ENCODE peak calls at places on chromosomes 13 and 19, in four cellular contexts. Q, E, Y and A are unnamed samples.

GRCh38 chr13:61664821-61665705 is 249.4 kb upstream of the PCDH20 start:
- DNase-seq in Q (no peak), E (no peak), Y (peak; percentile 1), A (no peak)

GRCh38 chr13:84821261-84821660 is 939.0 kb upstream of the SLITRK1 start:
- DNase-seq in Q (no peak), E (no peak), Y (peak; percentile 2), A (no peak)

GRCh38 chr13:75136151-75136550 is 345.8 kb downstream of the TBC1D4 start:
- DNase-seq in Q (no peak), E (no peak), Y (peak; percentile 15), A (no peak)

GRCh38 chr13:97727991-97728390 is 225.5 kb upstream of the IPO5 start:
- DNase-seq in Q (no peak), E (no peak), Y (no peak), A (no peak)

GRCh38 chr19:36214388-36215275 is at the start of the genes ZNF146 and ZNF565:
- DNase-seq in Q (peak; percentile 98), E (peak; percentile 99), Y (peak; percentile 99), A (peak; percentile 97)

GRCh38 chr13:59744747-59745394 is 418.9 kb downstream of the DIAPH3 start:
- DNase-seq in Q (no peak), E (no peak), Y (peak; percentile 69), A (no peak)

GRCh38 chr13:49214917-49215376 is 5.2 kb upstream of the MLNR start:
- DNase-seq in Q (no peak), E (no peak), Y (peak; percentile 22), A (peak; percentile 26)

GRCh38 chr19:53511357-53511756 is 26.6 kb upstream of the ZNF331 start:
- DNase-seq in Q (no peak), E (no peak), Y (no peak), A (no peak)

GRCh38 chr19:52626915-52627314 is 11.2 kb downstream of the ZNF83 start:
- DNase-seq in Q (no peak), E (no peak), Y (no peak), A (no peak)

GRCh38 chr13:110815471-110816204 is 99.2 kb downstream of the ANKRD10 start:
- DNase-seq in Q (no peak), E (no peak), Y (peak; percentile 16), A (peak; percentile 10)

GRCh38 chr13:70950664-70951063 is 842.4 kb upstream of the KLHL1 start:
- DNase-seq in Q (no peak), E (no peak), Y (no peak), A (no peak)

GRCh38 chr19:41441321-41441945 is 1.5 kb upstream of the ERICH4 start:
- DNase-seq in Q (no peak), E (no peak), Y (no peak), A (no peak)
- TF ChIP-seq CTCF in Q (no peak), E (no peak), Y (no peak), A (no peak)

DNA sequence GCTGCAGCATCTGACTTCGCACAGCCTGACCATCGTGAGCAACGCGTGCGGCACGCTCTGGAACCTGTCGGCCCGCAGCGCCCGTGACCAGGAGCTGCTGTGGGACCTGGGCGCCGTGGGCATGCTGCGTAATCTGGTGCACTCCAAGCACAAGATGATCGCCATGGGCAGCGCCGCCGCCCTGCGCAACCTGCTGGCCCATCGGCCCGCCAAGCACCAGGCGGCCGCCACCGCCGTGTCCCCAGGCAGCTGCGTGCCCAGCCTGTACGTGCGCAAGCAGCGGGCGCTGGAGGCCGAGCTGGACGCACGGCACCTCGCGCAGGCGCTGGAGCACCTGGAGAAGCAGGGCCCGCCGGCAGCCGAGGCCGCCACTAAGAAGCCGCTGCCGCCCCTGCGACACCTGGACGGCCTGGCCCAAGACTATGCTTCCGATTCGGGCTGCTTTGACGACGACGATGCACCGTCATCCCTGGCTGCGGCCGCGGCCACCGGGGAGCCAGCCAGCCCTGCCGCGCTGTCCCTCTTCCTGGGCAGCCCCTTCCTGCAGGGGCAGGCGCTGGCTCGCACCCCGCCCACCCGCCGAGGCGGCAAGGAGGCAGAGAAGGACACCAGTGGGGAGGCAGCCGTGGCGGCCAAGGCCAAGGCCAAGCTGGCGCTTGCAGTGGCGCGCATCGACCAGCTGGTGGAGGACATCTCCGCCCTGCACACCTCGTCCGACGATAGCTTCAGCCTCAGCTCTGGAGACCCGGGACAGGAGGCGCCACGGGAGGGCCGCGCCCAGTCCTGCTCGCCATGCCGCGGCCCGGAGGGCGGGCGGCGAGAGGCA is 13.6 kb downstream of the C19orf25 start:
- DNase-seq in Q (peak; percentile 75), E (peak; percentile 73), Y (peak; percentile 52), A (no peak)
- TF ChIP-seq CTCF in Q (peak; percentile 41), E (peak; percentile 53), Y (peak; percentile 54), A (no peak)

DNA sequence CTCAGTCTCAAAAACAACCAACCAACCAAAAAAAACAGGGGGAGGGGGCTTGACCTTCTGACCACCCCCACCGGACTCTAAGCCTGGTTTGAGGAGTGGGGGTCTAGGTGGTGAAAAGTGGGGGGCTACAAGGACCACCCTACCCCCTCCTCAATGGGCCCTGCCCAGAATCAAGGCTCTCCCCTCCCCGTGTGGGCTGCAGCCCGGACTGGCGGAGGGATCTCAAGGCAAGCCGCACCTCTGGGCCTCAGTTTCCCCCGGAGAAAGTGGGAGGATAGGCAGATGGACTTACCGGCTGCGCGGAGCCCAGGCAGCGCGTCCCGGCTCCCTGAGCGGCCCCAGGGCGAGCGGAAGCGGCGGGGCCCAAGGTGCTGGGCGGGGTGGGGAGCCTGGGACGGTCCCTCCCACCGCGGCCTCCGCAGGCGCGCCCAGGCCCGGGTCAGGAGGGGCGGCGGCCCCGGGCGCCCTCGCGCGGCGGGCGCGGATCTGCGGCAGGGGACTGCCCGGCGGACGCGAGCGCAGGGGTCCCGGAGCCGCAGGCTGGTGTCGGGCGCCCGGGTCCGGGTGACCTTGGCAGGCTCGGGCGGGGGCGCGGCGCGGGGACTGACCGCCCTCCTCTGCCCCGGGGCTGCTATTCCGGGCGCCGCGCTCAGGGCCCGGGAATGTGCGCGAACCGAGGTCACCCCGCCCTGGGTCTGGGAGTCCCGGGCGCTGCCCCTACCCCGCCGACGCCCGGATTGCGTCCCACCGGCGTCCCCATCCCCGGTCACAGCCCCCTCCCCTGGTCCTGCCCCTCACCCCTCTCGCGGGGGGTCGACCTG is at the start of gene ADAMTSL5:
- DNase-seq in Q (no peak), E (peak; percentile 87), Y (peak; percentile 19), A (peak; percentile 71)
- TF ChIP-seq CTCF in Q (no peak), E (no peak), Y (no peak), A (no peak)

GRCh38 chr19:29745253-29745652 is 30.2 kb upstream of the C19orf12 start:
- DNase-seq in Q (peak; percentile 47), E (no peak), Y (peak; percentile 10), A (peak; percentile 14)
- TF ChIP-seq CTCF in Q (peak; percentile 32), E (no peak), Y (peak; percentile 39), A (no peak)